ENCODE peak calls at places on chromosomes 7 and 10, in nine cellular contexts. One of them, this sample, is unnamed.

GRCh38 chr10:106771132-106771531 is 393.4 kb downstream of the SORCS1 start:
- DNase-seq in choroid plexus epithelial cell: no peak
- DNase-seq in sigmoid colon: no peak
- DNase-seq in progenitor cell of endocrine pancreas: no peak
- DNase-seq in neural progenitor cell: no peak
- DNase-seq in HFFc6: no peak
- DNase-seq in heart right ventricle: no peak
- DNase-seq in AG10803: no peak
- DNase-seq in adrenal gland: no peak
- DNase-seq in this sample: no peak

GRCh38 chr7:101250324-101250723 is 5.4 kb upstream of the FIS1 start:
- DNase-seq in choroid plexus epithelial cell: no peak
- DNase-seq in sigmoid colon: no peak
- DNase-seq in progenitor cell of endocrine pancreas: no peak
- DNase-seq in neural progenitor cell: no peak
- DNase-seq in HFFc6: no peak
- DNase-seq in heart right ventricle: no peak
- DNase-seq in AG10803: no peak
- DNase-seq in adrenal gland: no peak
- DNase-seq in this sample: no peak

GRCh38 chr10:119724630-119725549 is 960 bp upstream of the INPP5F start:
- DNase-seq in choroid plexus epithelial cell: peak
- DNase-seq in sigmoid colon: no peak
- DNase-seq in progenitor cell of endocrine pancreas: no peak
- DNase-seq in neural progenitor cell: no peak
- DNase-seq in HFFc6: peak
- DNase-seq in heart right ventricle: no peak
- DNase-seq in AG10803: peak
- DNase-seq in adrenal gland: no peak
- DNase-seq in this sample: peak

GRCh38 chr7:29495618-29496017 is 68.0 kb upstream of the PRR15 start:
- DNase-seq in choroid plexus epithelial cell: no peak
- DNase-seq in sigmoid colon: no peak
- DNase-seq in progenitor cell of endocrine pancreas: no peak
- DNase-seq in neural progenitor cell: peak
- DNase-seq in HFFc6: no peak
- DNase-seq in heart right ventricle: no peak
- DNase-seq in AG10803: no peak
- DNase-seq in adrenal gland: no peak
- DNase-seq in this sample: no peak

GRCh38 chr10:79248341-79248931 is 98.8 kb upstream of the PPIF start:
- DNase-seq in choroid plexus epithelial cell: peak
- DNase-seq in sigmoid colon: peak
- DNase-seq in progenitor cell of endocrine pancreas: no peak
- DNase-seq in neural progenitor cell: no peak
- DNase-seq in HFFc6: no peak
- DNase-seq in heart right ventricle: peak
- DNase-seq in AG10803: no peak
- DNase-seq in adrenal gland: peak
- DNase-seq in this sample: no peak

GRCh38 chr7:5677538-5678294 is 103.7 kb downstream of the RNF216 start:
- DNase-seq in choroid plexus epithelial cell: peak
- DNase-seq in sigmoid colon: peak
- DNase-seq in progenitor cell of endocrine pancreas: peak
- DNase-seq in neural progenitor cell: peak
- DNase-seq in HFFc6: peak
- DNase-seq in heart right ventricle: peak
- DNase-seq in AG10803: peak
- DNase-seq in adrenal gland: peak
- DNase-seq in this sample: peak

GRCh38 chr7:11232462-11232861 is 258.8 kb downstream of the PHF14 start:
- DNase-seq in choroid plexus epithelial cell: peak
- DNase-seq in sigmoid colon: no peak
- DNase-seq in progenitor cell of endocrine pancreas: no peak
- DNase-seq in neural progenitor cell: no peak
- DNase-seq in HFFc6: no peak
- DNase-seq in heart right ventricle: no peak
- DNase-seq in AG10803: peak
- DNase-seq in adrenal gland: no peak
- DNase-seq in this sample: peak

GRCh38 chr10:23514321-23514720 is 75.4 kb downstream of the OTUD1 start:
- DNase-seq in choroid plexus epithelial cell: no peak
- DNase-seq in sigmoid colon: no peak
- DNase-seq in progenitor cell of endocrine pancreas: no peak
- DNase-seq in neural progenitor cell: no peak
- DNase-seq in HFFc6: peak
- DNase-seq in heart right ventricle: no peak
- DNase-seq in AG10803: no peak
- DNase-seq in adrenal gland: no peak
- DNase-seq in this sample: no peak

GRCh38 chr10:61643316-61643751 is 19.4 kb upstream of the CABCOCO1 start:
- DNase-seq in choroid plexus epithelial cell: peak
- DNase-seq in sigmoid colon: no peak
- DNase-seq in progenitor cell of endocrine pancreas: no peak
- DNase-seq in neural progenitor cell: peak
- DNase-seq in HFFc6: peak
- DNase-seq in heart right ventricle: no peak
- DNase-seq in AG10803: peak
- DNase-seq in adrenal gland: no peak
- DNase-seq in this sample: peak

GRCh38 chr7:36295090-36295489 is 94.6 kb upstream of the ANLN start:
- DNase-seq in choroid plexus epithelial cell: no peak
- DNase-seq in sigmoid colon: no peak
- DNase-seq in progenitor cell of endocrine pancreas: no peak
- DNase-seq in neural progenitor cell: no peak
- DNase-seq in HFFc6: no peak
- DNase-seq in heart right ventricle: no peak
- DNase-seq in AG10803: no peak
- DNase-seq in adrenal gland: no peak
- DNase-seq in this sample: no peak

GRCh38 chr7:66092654-66093053 is 17.0 kb downstream of the ASL start:
- DNase-seq in choroid plexus epithelial cell: no peak
- DNase-seq in sigmoid colon: no peak
- DNase-seq in progenitor cell of endocrine pancreas: no peak
- DNase-seq in neural progenitor cell: no peak
- DNase-seq in HFFc6: no peak
- DNase-seq in heart right ventricle: no peak
- DNase-seq in AG10803: no peak
- DNase-seq in adrenal gland: no peak
- DNase-seq in this sample: no peak

GRCh38 chr7:4769753-4770152 is 5.7 kb upstream of the AP5Z1 start:
- DNase-seq in choroid plexus epithelial cell: peak
- DNase-seq in sigmoid colon: no peak
- DNase-seq in progenitor cell of endocrine pancreas: no peak
- DNase-seq in neural progenitor cell: no peak
- DNase-seq in HFFc6: no peak
- DNase-seq in heart right ventricle: no peak
- DNase-seq in AG10803: peak
- DNase-seq in adrenal gland: peak
- DNase-seq in this sample: no peak

GRCh38 chr7:30514177-30514576 is 9.5 kb upstream of the GGCT start:
- DNase-seq in choroid plexus epithelial cell: no peak
- DNase-seq in sigmoid colon: no peak
- DNase-seq in progenitor cell of endocrine pancreas: no peak
- DNase-seq in neural progenitor cell: no peak
- DNase-seq in HFFc6: no peak
- DNase-seq in heart right ventricle: no peak
- DNase-seq in AG10803: no peak
- DNase-seq in adrenal gland: no peak
- DNase-seq in this sample: no peak

GRCh38 chr7:30510124-30511074 is 5.8 kb upstream of the GGCT start:
- DNase-seq in choroid plexus epithelial cell: peak
- DNase-seq in sigmoid colon: no peak
- DNase-seq in progenitor cell of endocrine pancreas: no peak
- DNase-seq in neural progenitor cell: peak
- DNase-seq in HFFc6: peak
- DNase-seq in heart right ventricle: no peak
- DNase-seq in AG10803: peak
- DNase-seq in adrenal gland: peak
- DNase-seq in this sample: peak

GRCh38 chr7:30511494-30511893 is 6.9 kb upstream of the GGCT start:
- DNase-seq in choroid plexus epithelial cell: no peak
- DNase-seq in sigmoid colon: no peak
- DNase-seq in progenitor cell of endocrine pancreas: no peak
- DNase-seq in neural progenitor cell: no peak
- DNase-seq in HFFc6: no peak
- DNase-seq in heart right ventricle: no peak
- DNase-seq in AG10803: no peak
- DNase-seq in adrenal gland: no peak
- DNase-seq in this sample: no peak

GRCh38 chr7:30513762-30514161 is 9.1 kb upstream of the GGCT start:
- DNase-seq in choroid plexus epithelial cell: no peak
- DNase-seq in sigmoid colon: no peak
- DNase-seq in progenitor cell of endocrine pancreas: no peak
- DNase-seq in neural progenitor cell: no peak
- DNase-seq in HFFc6: no peak
- DNase-seq in heart right ventricle: no peak
- DNase-seq in AG10803: no peak
- DNase-seq in adrenal gland: no peak
- DNase-seq in this sample: no peak

DNA sequence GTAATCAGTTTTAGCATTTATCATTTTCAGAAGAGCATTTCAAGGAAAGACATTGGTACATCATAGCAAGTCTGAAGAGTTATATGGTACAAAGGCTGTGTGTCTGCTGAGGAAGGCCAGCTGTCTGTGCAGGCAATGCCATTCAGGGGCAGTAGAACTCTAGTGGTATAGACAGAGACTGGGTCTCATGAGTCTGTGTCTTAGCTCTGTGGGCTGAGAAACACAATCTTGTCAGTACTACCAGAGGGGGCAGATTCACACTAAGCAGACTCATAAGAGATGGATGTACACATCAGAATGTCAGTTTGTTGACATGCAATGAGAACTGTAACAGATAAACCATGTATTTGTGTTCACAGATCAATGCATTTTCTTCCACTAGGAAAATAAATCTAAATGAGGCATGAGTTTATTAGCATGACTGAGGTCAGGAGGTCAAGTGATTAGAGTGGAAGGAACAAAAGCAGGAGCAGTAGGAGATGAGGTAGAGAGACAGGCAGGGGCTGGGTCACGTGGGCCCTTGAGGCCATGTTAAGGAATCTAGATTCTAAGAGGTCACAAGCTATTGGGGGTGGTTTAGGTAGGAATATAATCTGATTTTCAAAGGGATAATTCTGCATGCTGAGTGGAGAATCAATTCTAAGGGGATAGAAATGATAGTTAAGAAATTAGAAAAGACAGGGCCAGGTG is 7.5 kb upstream of the GGCT start:
- DNase-seq in choroid plexus epithelial cell: no peak
- DNase-seq in sigmoid colon: no peak
- DNase-seq in progenitor cell of endocrine pancreas: no peak
- DNase-seq in neural progenitor cell: peak
- DNase-seq in HFFc6: no peak
- DNase-seq in heart right ventricle: no peak
- DNase-seq in AG10803: no peak
- DNase-seq in adrenal gland: no peak
- DNase-seq in this sample: no peak
- TF ChIP-seq CTCF in choroid plexus epithelial cell: no peak
- TF ChIP-seq CTCF in sigmoid colon: no peak
- TF ChIP-seq CTCF in progenitor cell of endocrine pancreas: no peak
- TF ChIP-seq CTCF in neural progenitor cell: no peak
- TF ChIP-seq CTCF in HFFc6: peak
- TF ChIP-seq CTCF in heart right ventricle: no peak
- TF ChIP-seq CTCF in AG10803: no peak
- TF ChIP-seq CTCF in adrenal gland: no peak
- TF ChIP-seq CTCF in this sample: no peak

GRCh38 chr7:125316451-125316850 is 386.8 kb upstream of the POT1 start:
- DNase-seq in choroid plexus epithelial cell: peak
- DNase-seq in sigmoid colon: no peak
- DNase-seq in progenitor cell of endocrine pancreas: peak
- DNase-seq in neural progenitor cell: peak
- DNase-seq in HFFc6: no peak
- DNase-seq in heart right ventricle: no peak
- DNase-seq in AG10803: no peak
- DNase-seq in adrenal gland: no peak
- DNase-seq in this sample: peak
- TF ChIP-seq CTCF in choroid plexus epithelial cell: peak
- TF ChIP-seq CTCF in sigmoid colon: no peak
- TF ChIP-seq CTCF in progenitor cell of endocrine pancreas: peak
- TF ChIP-seq CTCF in neural progenitor cell: peak
- TF ChIP-seq CTCF in HFFc6: no peak
- TF ChIP-seq CTCF in heart right ventricle: no peak
- TF ChIP-seq CTCF in AG10803: no peak
- TF ChIP-seq CTCF in adrenal gland: no peak
- TF ChIP-seq CTCF in this sample: peak

DNA sequence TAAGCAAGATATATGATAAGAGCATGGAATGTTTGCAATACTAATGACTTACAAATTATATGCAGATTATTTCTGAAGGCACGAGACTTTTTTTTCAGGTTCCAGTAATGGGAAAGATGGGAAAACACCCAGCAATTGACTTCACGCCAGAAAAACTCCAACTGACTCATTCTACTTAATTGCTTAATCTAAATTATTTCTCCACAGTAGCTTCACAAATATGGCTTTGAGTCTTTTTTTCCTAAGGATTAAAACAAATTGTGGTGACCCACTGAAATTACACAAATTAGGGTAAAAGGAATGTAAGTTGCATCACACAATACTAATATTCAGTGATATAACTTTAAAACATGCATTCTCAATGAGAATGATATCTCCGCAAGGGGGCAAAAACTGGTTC is 138.7 kb downstream of the GNAI1 start:
- DNase-seq in choroid plexus epithelial cell: peak
- DNase-seq in sigmoid colon: no peak
- DNase-seq in progenitor cell of endocrine pancreas: no peak
- DNase-seq in neural progenitor cell: no peak
- DNase-seq in HFFc6: peak
- DNase-seq in heart right ventricle: no peak
- DNase-seq in AG10803: peak
- DNase-seq in adrenal gland: peak
- DNase-seq in this sample: peak
- TF ChIP-seq CTCF in choroid plexus epithelial cell: no peak
- TF ChIP-seq CTCF in sigmoid colon: no peak
- TF ChIP-seq CTCF in progenitor cell of endocrine pancreas: no peak
- TF ChIP-seq CTCF in neural progenitor cell: no peak
- TF ChIP-seq CTCF in HFFc6: no peak
- TF ChIP-seq CTCF in heart right ventricle: no peak
- TF ChIP-seq CTCF in AG10803: no peak
- TF ChIP-seq CTCF in adrenal gland: no peak
- TF ChIP-seq CTCF in this sample: no peak

DNA sequence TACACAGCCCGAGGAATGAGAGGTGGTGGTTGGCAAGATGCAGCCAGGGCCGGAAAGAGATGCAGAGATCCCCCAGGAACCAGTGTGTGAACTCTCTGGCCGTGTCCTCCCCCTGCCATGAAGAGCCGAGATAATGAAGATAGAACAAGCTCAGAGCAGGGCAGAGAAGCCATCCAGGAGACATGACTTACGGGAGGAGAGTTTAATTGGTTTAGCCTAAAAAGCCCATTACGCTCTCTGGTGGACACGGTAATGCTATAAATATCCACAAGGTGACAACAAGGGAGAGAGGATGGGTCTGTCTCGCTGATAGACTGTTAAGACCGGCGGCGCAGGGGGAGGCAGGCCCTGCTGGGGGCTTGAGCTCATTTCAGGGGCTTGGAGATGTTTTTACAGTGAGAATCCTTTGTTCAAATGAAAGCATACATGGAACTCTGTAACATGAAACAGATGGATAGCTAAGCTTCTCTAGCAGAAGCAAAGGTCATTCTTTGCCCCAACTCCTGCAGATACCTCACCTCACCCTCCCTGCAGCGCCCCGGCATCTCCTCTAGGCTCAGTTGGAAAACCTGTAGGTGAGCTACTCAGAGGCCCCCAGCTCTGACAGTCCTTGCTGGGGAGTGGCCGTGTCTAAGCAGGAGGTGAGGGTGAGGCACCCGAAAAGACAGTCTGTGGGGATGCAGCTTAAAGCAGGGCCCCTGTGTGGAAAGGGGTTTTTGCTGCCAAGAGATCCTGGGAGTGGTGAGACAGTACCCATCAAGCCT is 40.8 kb upstream of the LOXL4 start:
- DNase-seq in choroid plexus epithelial cell: peak
- DNase-seq in sigmoid colon: no peak
- DNase-seq in progenitor cell of endocrine pancreas: no peak
- DNase-seq in neural progenitor cell: peak
- DNase-seq in HFFc6: no peak
- DNase-seq in heart right ventricle: no peak
- DNase-seq in AG10803: no peak
- DNase-seq in adrenal gland: no peak
- DNase-seq in this sample: no peak
- TF ChIP-seq CTCF in choroid plexus epithelial cell: peak
- TF ChIP-seq CTCF in sigmoid colon: peak
- TF ChIP-seq CTCF in progenitor cell of endocrine pancreas: no peak
- TF ChIP-seq CTCF in neural progenitor cell: peak
- TF ChIP-seq CTCF in HFFc6: no peak
- TF ChIP-seq CTCF in heart right ventricle: no peak
- TF ChIP-seq CTCF in AG10803: no peak
- TF ChIP-seq CTCF in adrenal gland: no peak
- TF ChIP-seq CTCF in this sample: no peak